ENCODE peak calls at places on chromosomes 4 and X, in six cellular contexts. One of them, this sample, is unnamed.

GRCh38 chr4:182578402-182578801 is 335.2 kb downstream of the TENM3 start:
- DNase-seq in choroid plexus epithelial cell: peak; percentile 83
- DNase-seq in GM23338: peak; percentile 31
- DNase-seq in mammary epithelial cell: peak; percentile 84
- DNase-seq in Caco-2: peak; percentile 48
- DNase-seq in fibroblast of villous mesenchyme: peak; percentile 33
- DNase-seq in this sample: no peak

GRCh38 chr4:17985832-17986231 is 35.7 kb downstream of the LCORL start:
- DNase-seq in fibroblast of villous mesenchyme: no peak
- DNase-seq in Caco-2: no peak
- DNase-seq in choroid plexus epithelial cell: no peak
- DNase-seq in mammary epithelial cell: no peak
- DNase-seq in GM23338: no peak
- DNase-seq in this sample: no peak

GRCh38 chr4:121740796-121741409 is 24.1 kb downstream of the SMIM43 start:
- DNase-seq in GM23338: peak; percentile 67
- DNase-seq in fibroblast of villous mesenchyme: no peak
- DNase-seq in Caco-2: no peak
- DNase-seq in mammary epithelial cell: no peak
- DNase-seq in choroid plexus epithelial cell: no peak
- DNase-seq in this sample: no peak

GRCh38 chr4:128229458-128229805 is 58.2 kb downstream of the PGRMC2 start:
- DNase-seq in GM23338: no peak
- DNase-seq in choroid plexus epithelial cell: peak; percentile 36
- DNase-seq in mammary epithelial cell: peak; percentile 39
- DNase-seq in fibroblast of villous mesenchyme: no peak
- DNase-seq in Caco-2: no peak
- DNase-seq in this sample: no peak

GRCh38 chr4:176534566-176534965 is 214.8 kb downstream of the SPCS3 start:
- DNase-seq in fibroblast of villous mesenchyme: peak; percentile 74
- DNase-seq in Caco-2: no peak
- DNase-seq in GM23338: no peak
- DNase-seq in choroid plexus epithelial cell: peak; percentile 90
- DNase-seq in mammary epithelial cell: peak; percentile 57
- DNase-seq in this sample: no peak

GRCh38 chr4:6917445-6918241 is 8.0 kb downstream of the TBC1D14 start:
- DNase-seq in GM23338: peak; percentile 76
- DNase-seq in mammary epithelial cell: no peak
- DNase-seq in choroid plexus epithelial cell: peak; percentile 68
- DNase-seq in Caco-2: peak; percentile 88
- DNase-seq in fibroblast of villous mesenchyme: peak; percentile 57
- DNase-seq in this sample: peak; percentile 94

GRCh38 chrX:97743014-97743413 is 859.3 kb downstream of the RPA4 start:
- DNase-seq in Caco-2: no peak
- DNase-seq in fibroblast of villous mesenchyme: no peak
- DNase-seq in GM23338: peak; percentile 10
- DNase-seq in mammary epithelial cell: no peak
- DNase-seq in choroid plexus epithelial cell: peak; percentile 1
- DNase-seq in this sample: no peak

GRCh38 chrX:153494541-153495361 is at the start of gene BGN:
- DNase-seq in fibroblast of villous mesenchyme: peak; percentile 38
- DNase-seq in mammary epithelial cell: no peak
- DNase-seq in Caco-2: peak; percentile 71
- DNase-seq in GM23338: peak; percentile 52
- DNase-seq in choroid plexus epithelial cell: peak; percentile 25
- DNase-seq in this sample: no peak

GRCh38 chr4:39363773-39364393 is 2.3 kb downstream of the RFC1 start:
- DNase-seq in fibroblast of villous mesenchyme: no peak
- DNase-seq in Caco-2: no peak
- DNase-seq in mammary epithelial cell: no peak
- DNase-seq in GM23338: no peak
- DNase-seq in choroid plexus epithelial cell: no peak
- DNase-seq in this sample: no peak
- H3K4me3 ChIP-seq in fibroblast of villous mesenchyme: no peak overlapping the region
- H3K4me3 ChIP-seq in Caco-2: no peak overlapping the region
- H3K4me3 ChIP-seq in mammary epithelial cell: no peak overlapping the region
- H3K4me3 ChIP-seq in GM23338: no peak overlapping the region
- H3K4me3 ChIP-seq in choroid plexus epithelial cell: no peak overlapping the region
- H3K4me3 ChIP-seq in this sample: no peak overlapping the region

DNA sequence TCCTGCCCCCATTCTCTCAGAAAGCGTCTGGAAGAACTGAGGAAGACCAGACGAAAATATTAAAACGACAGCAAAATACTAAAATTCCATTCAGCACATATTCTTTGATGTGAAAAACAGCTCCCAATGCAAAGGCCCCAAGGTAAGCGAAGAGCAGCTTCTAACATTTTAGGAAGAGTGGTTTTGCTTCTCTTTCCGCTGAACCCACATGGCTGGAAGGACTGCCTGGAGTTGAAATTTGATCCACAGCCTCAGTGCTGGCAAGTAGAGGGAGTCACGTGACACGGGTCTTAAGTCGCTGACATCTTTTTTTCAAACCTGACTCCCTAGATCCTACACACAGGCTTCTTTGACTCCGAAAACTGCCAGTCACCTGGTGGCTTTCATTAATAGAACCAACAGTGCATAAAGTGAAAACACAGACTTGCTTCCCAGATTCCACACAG is at the start of gene FAM13A:
- DNase-seq in mammary epithelial cell: peak; percentile 90
- DNase-seq in Caco-2: peak; percentile 73
- DNase-seq in GM23338: peak; percentile 98
- DNase-seq in choroid plexus epithelial cell: peak; percentile 99
- DNase-seq in fibroblast of villous mesenchyme: peak; percentile 97
- DNase-seq in this sample: peak; percentile 94
- H3K4me3 ChIP-seq in mammary epithelial cell: peak within 1 kb of the TSS; percentile 44
- H3K4me3 ChIP-seq in Caco-2: peak within 1 kb of the TSS; percentile 36
- H3K4me3 ChIP-seq in GM23338: peak within 1 kb of the TSS; percentile 53
- H3K4me3 ChIP-seq in choroid plexus epithelial cell: peak within 1 kb of the TSS; percentile 55
- H3K4me3 ChIP-seq in fibroblast of villous mesenchyme: peak within 1 kb of the TSS; percentile 59
- H3K4me3 ChIP-seq in this sample: peak within 1 kb of the TSS; percentile 56

DNA sequence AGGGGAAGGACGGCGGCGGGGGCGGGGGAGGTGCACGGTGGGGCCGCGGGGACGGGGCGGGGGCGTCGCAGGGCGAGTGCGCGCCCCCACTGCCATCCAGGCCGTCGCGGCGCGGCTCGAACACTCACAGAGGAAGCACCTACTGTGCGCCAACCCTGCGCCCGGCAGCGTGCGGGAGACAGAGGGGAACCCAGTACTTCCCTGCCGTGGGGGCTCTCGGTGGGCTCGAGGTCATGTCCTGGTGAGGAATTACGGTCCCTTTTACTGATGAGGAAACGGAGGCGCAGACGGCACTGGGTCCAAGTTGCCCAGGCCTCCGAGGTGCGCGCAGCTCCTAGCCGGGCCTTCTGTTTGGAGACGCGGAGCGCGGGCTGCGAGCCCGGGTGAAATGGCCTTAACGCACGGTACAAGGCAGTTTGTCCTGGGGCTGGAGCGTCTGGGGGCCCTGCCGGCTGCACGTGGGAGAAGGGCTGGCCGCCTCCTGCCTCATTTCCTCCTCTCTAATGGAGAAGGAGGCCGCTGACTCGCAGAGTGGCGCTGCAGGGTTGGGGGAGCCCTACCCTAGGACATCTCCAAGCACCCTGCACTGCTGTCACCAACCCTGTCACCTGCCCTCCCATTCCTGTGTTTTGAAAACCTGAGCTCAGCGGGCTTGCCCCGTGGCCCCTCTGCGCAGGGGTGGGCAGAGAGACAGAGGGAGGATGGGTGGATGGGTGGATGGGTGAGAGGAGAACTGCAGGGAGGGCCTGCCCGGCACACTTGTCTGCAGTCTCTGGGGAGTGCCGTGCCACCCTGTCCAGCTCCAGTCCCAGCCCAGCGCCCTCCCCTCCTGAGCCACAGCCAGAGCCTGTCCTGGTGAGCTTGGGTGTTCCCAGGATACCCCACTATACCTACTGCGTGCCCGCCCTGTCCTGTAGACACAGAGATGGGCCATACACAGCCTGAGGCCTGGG is 106.0 kb downstream of the ADRA2C start:
- DNase-seq in Caco-2: no peak
- DNase-seq in GM23338: peak; percentile 56
- DNase-seq in mammary epithelial cell: no peak
- DNase-seq in fibroblast of villous mesenchyme: no peak
- DNase-seq in choroid plexus epithelial cell: no peak
- DNase-seq in this sample: no peak
- H3K4me3 ChIP-seq in Caco-2: no peak overlapping the region
- H3K4me3 ChIP-seq in GM23338: peak overlapping the region; percentile 59
- H3K4me3 ChIP-seq in mammary epithelial cell: no peak overlapping the region
- H3K4me3 ChIP-seq in fibroblast of villous mesenchyme: no peak overlapping the region
- H3K4me3 ChIP-seq in choroid plexus epithelial cell: no peak overlapping the region
- H3K4me3 ChIP-seq in this sample: no peak overlapping the region

GRCh38 chr4:80058740-80059139 is 14.3 kb downstream of the ANTXR2 start:
- DNase-seq in GM23338: no peak
- DNase-seq in mammary epithelial cell: no peak
- DNase-seq in Caco-2: no peak
- DNase-seq in fibroblast of villous mesenchyme: no peak
- DNase-seq in choroid plexus epithelial cell: no peak
- DNase-seq in this sample: no peak
- H3K4me3 ChIP-seq in GM23338: no peak overlapping the region
- H3K4me3 ChIP-seq in mammary epithelial cell: no peak overlapping the region
- H3K4me3 ChIP-seq in Caco-2: no peak overlapping the region
- H3K4me3 ChIP-seq in fibroblast of villous mesenchyme: no peak overlapping the region
- H3K4me3 ChIP-seq in choroid plexus epithelial cell: no peak overlapping the region
- H3K4me3 ChIP-seq in this sample: no peak overlapping the region

GRCh38 chr4:137156807-137157206 is 375.5 kb downstream of the PCDH18 start:
- DNase-seq in mammary epithelial cell: no peak
- DNase-seq in fibroblast of villous mesenchyme: no peak
- DNase-seq in choroid plexus epithelial cell: no peak
- DNase-seq in GM23338: no peak
- DNase-seq in Caco-2: no peak
- DNase-seq in this sample: no peak

GRCh38 chr4:137156054-137156453 is 376.2 kb downstream of the PCDH18 start:
- DNase-seq in Caco-2: no peak
- DNase-seq in mammary epithelial cell: peak; percentile 1
- DNase-seq in fibroblast of villous mesenchyme: peak; percentile 40
- DNase-seq in GM23338: no peak
- DNase-seq in choroid plexus epithelial cell: peak; percentile 70
- DNase-seq in this sample: no peak
- H3K4me3 ChIP-seq in Caco-2: no peak overlapping the region
- H3K4me3 ChIP-seq in mammary epithelial cell: no peak overlapping the region
- H3K4me3 ChIP-seq in fibroblast of villous mesenchyme: no peak overlapping the region
- H3K4me3 ChIP-seq in GM23338: no peak overlapping the region
- H3K4me3 ChIP-seq in choroid plexus epithelial cell: no peak overlapping the region
- H3K4me3 ChIP-seq in this sample: no peak overlapping the region

GRCh38 chr4:186727149-186727976 is 3.7 kb upstream of the FAT1 start:
- DNase-seq in fibroblast of villous mesenchyme: no peak
- DNase-seq in choroid plexus epithelial cell: no peak
- DNase-seq in mammary epithelial cell: no peak
- DNase-seq in Caco-2: no peak
- DNase-seq in GM23338: peak; percentile 59
- DNase-seq in this sample: peak; percentile 88

GRCh38 chr4:186726150-186726439 is 2.4 kb upstream of the FAT1 start:
- DNase-seq in GM23338: no peak
- DNase-seq in mammary epithelial cell: no peak
- DNase-seq in fibroblast of villous mesenchyme: no peak
- DNase-seq in choroid plexus epithelial cell: no peak
- DNase-seq in Caco-2: no peak
- DNase-seq in this sample: no peak

GRCh38 chr4:186725422-186726149 is 1.9 kb upstream of the FAT1 start:
- DNase-seq in choroid plexus epithelial cell: peak; percentile 93
- DNase-seq in Caco-2: peak; percentile 72
- DNase-seq in fibroblast of villous mesenchyme: peak; percentile 90
- DNase-seq in mammary epithelial cell: peak; percentile 77
- DNase-seq in GM23338: peak; percentile 80
- DNase-seq in this sample: peak; percentile 94

GRCh38 chr4:186727977-186728519 is 4.4 kb upstream of the FAT1 start:
- DNase-seq in mammary epithelial cell: peak; percentile 63
- DNase-seq in choroid plexus epithelial cell: peak; percentile 47
- DNase-seq in fibroblast of villous mesenchyme: no peak
- DNase-seq in GM23338: peak; percentile 56
- DNase-seq in Caco-2: peak; percentile 44
- DNase-seq in this sample: peak; percentile 39

DNA sequence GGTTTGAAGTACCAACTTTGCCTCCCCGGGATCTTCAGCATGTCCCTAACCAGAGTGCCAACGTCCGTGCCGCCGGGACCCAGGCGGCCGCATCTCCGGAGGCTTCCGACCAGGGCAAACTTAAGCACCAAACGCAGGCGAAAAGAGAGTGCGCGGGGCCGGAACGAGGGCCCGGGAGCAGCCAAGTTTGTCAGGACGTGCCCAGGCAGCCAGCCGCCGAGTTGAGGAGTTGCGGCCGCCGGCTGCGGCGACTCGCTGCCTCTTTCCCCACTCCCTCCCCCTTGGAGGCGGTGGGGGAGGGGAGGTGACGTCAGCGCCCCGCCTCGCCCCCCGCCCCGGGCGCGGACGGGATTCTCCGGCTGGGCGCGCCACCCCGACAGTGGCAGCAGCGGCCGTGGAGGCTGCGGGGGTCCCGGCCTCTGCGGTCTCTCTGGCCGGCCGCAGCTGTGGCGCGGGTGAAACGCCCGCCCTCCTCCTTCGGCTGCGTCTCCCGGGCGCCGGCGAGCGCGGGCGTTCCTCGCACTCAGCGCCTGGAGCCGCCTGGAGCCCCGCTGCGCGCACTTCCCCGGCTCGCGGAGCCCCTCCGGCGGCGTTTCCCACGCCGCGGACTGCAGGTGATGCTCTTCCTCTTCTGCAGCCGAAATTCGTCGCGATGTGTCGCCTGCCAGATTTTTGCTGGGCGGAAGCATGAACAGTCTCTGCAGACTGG is 2.9 kb upstream of the FAT1 start:
- DNase-seq in fibroblast of villous mesenchyme: peak; percentile 83
- DNase-seq in mammary epithelial cell: peak; percentile 89
- DNase-seq in choroid plexus epithelial cell: peak; percentile 83
- DNase-seq in GM23338: peak; percentile 87
- DNase-seq in Caco-2: peak; percentile 72
- DNase-seq in this sample: peak; percentile 91
- H3K4me3 ChIP-seq in fibroblast of villous mesenchyme: peak overlapping the region; percentile 89
- H3K4me3 ChIP-seq in mammary epithelial cell: peak overlapping the region; percentile 92
- H3K4me3 ChIP-seq in choroid plexus epithelial cell: peak overlapping the region; percentile 65
- H3K4me3 ChIP-seq in GM23338: peak overlapping the region; percentile 79
- H3K4me3 ChIP-seq in Caco-2: peak overlapping the region; percentile 83
- H3K4me3 ChIP-seq in this sample: peak overlapping the region; percentile 85

GRCh38 chr4:148341980-148342800 is 100.0 kb downstream of the NR3C2 start:
- DNase-seq in fibroblast of villous mesenchyme: no peak
- DNase-seq in Caco-2: no peak
- DNase-seq in mammary epithelial cell: no peak
- DNase-seq in choroid plexus epithelial cell: peak; percentile 2
- DNase-seq in GM23338: no peak
- DNase-seq in this sample: no peak
- H3K4me3 ChIP-seq in fibroblast of villous mesenchyme: no peak overlapping the region
- H3K4me3 ChIP-seq in Caco-2: no peak overlapping the region
- H3K4me3 ChIP-seq in mammary epithelial cell: no peak overlapping the region
- H3K4me3 ChIP-seq in choroid plexus epithelial cell: no peak overlapping the region
- H3K4me3 ChIP-seq in GM23338: no peak overlapping the region
- H3K4me3 ChIP-seq in this sample: no peak overlapping the region

GRCh38 chr4:56289934-56290333 is 97.4 kb downstream of the AASDH start:
- DNase-seq in choroid plexus epithelial cell: no peak
- DNase-seq in fibroblast of villous mesenchyme: peak; percentile 11
- DNase-seq in GM23338: no peak
- DNase-seq in Caco-2: peak; percentile 47
- DNase-seq in mammary epithelial cell: no peak
- DNase-seq in this sample: no peak
- H3K4me3 ChIP-seq in choroid plexus epithelial cell: no peak overlapping the region
- H3K4me3 ChIP-seq in fibroblast of villous mesenchyme: peak overlapping the region; percentile 16
- H3K4me3 ChIP-seq in GM23338: no peak overlapping the region
- H3K4me3 ChIP-seq in Caco-2: no peak overlapping the region
- H3K4me3 ChIP-seq in mammary epithelial cell: no peak overlapping the region
- H3K4me3 ChIP-seq in this sample: peak overlapping the region; percentile 19

This sample was measured in esophagus muscularis mucosa.